ENCODE peak calls at places on chromosome 18, in five cellular contexts. O is nephron progenitor cell, I is astrocyte of the spinal cord, B is left ventricle myocardium inferior, U is AG09309. M is an unnamed sample.

GRCh38 chr18:48418409-48419267 is 9.5 kb upstream of the ZBTB7C start:
- DNase-seq in O (no peak), I (no peak), B (no peak), U (no peak), M (no peak)

GRCh38 chr18:38575023-38575422 is 1009.4 kb upstream of the CELF4 start:
- DNase-seq in O (no peak), I (no peak), B (no peak), U (no peak), M (no peak)

GRCh38 chr18:56711706-56712445 is 60.7 kb downstream of the WDR7 start:
- DNase-seq in O (no peak), I (no peak), B (no peak), U (peak; percentile 58), M (no peak)

GRCh38 chr18:41144444-41144843 is 810.6 kb upstream of the PIK3C3 start:
- DNase-seq in O (no peak), I (peak; percentile 59), B (no peak), U (no peak), M (peak; percentile 67)

GRCh38 chr18:61703508-61703907 is 189.3 kb downstream of the RNF152 start:
- DNase-seq in O (no peak), I (peak; percentile 74), B (no peak), U (peak; percentile 79), M (peak; percentile 72)

GRCh38 chr18:46061387-46061786 is 10.7 kb downstream of the PSTPIP2 start:
- DNase-seq in O (no peak), I (no peak), B (no peak), U (no peak), M (no peak)

GRCh38 chr18:23671564-23671963 is 8.9 kb upstream of the ANKRD29 start:
- DNase-seq in O (no peak), I (no peak), B (peak; percentile 20), U (no peak), M (peak; percentile 33)

GRCh38 chr18:67068608-67069007 is 447.9 kb downstream of the DSEL start:
- DNase-seq in O (no peak), I (no peak), B (no peak), U (no peak), M (no peak)

GRCh38 chr18:12308386-12309100 is 502 bp downstream of the TUBB6 start:
- DNase-seq in O (peak; percentile 74), I (peak; percentile 89), B (peak; percentile 89), U (peak; percentile 67), M (peak; percentile 93)

GRCh38 chr18:79567481-79568147 is 112.0 kb upstream of the CTDP1 start:
- DNase-seq in O (peak; percentile 78), I (peak; percentile 90), B (peak; percentile 71), U (peak; percentile 58), M (peak; percentile 94)

GRCh38 chr18:37535968-37536367 is 29.6 kb downstream of the CELF4 start:
- DNase-seq in O (no peak), I (no peak), B (no peak), U (no peak), M (peak; percentile 9)

GRCh38 chr18:56747032-56747658 is 96.0 kb downstream of the WDR7 start:
- DNase-seq in O (no peak), I (no peak), B (no peak), U (no peak), M (no peak)

GRCh38 chr18:892316-892715 is 12.4 kb upstream of the ADCYAP1 start:
- DNase-seq in O (no peak), I (no peak), B (no peak), U (no peak), M (no peak)

GRCh38 chr18:68397241-68398035 is 317.5 kb downstream of the TMX3 start:
- DNase-seq in O (no peak), I (peak; percentile 41), B (no peak), U (no peak), M (no peak)

GRCh38 chr18:13112982-13113381 is 105.6 kb upstream of the LDLRAD4 start:
- DNase-seq in O (peak; percentile 68), I (peak; percentile 53), B (peak; percentile 82), U (no peak), M (peak; percentile 66)

GRCh38 chr18:37261988-37262387 is 303.6 kb downstream of the CELF4 start:
- DNase-seq in O (no peak), I (no peak), B (no peak), U (no peak), M (no peak)

GRCh38 chr18:25074925-25075693 is 276.9 kb downstream of the ZNF521 start:
- DNase-seq in O (no peak), I (no peak), B (no peak), U (no peak), M (no peak)

GRCh38 chr18:42363446-42363845 is 408.4 kb downstream of the PIK3C3 start:
- DNase-seq in O (no peak), I (no peak), B (no peak), U (no peak), M (no peak)

GRCh38 chr18:24602156-24602555 is 141.7 kb downstream of the HRH4 start:
- DNase-seq in O (no peak), I (no peak), B (no peak), U (no peak), M (no peak)

GRCh38 chr18:32714571-32715148 is 58.2 kb downstream of the KLHL14 start:
- DNase-seq in O (peak; percentile 41), I (peak; percentile 78), B (no peak), U (peak; percentile 8), M (peak; percentile 69)

GRCh38 chr18:79963658-79964329 is 649 bp upstream of the HSBP1L1 start:
- DNase-seq in O (no peak), I (no peak), B (no peak), U (no peak), M (no peak)

GRCh38 chr18:10685484-10685883 is 159.7 kb downstream of the NAPG start:
- DNase-seq in O (no peak), I (no peak), B (no peak), U (no peak), M (no peak)

GRCh38 chr18:74806700-74807416 is 209.2 kb downstream of the ZNF407 start:
- DNase-seq in O (no peak), I (peak; percentile 90), B (no peak), U (peak; percentile 47), M (peak; percentile 92)

GRCh38 chr18:74803117-74803516 is 205.4 kb downstream of the ZNF407 start:
- DNase-seq in O (no peak), I (no peak), B (no peak), U (no peak), M (no peak)

GRCh38 chr18:74804677-74805076 is 207.0 kb downstream of the ZNF407 start:
- DNase-seq in O (no peak), I (no peak), B (no peak), U (no peak), M (no peak)

GRCh38 chr18:74806073-74806472 is 208.4 kb downstream of the ZNF407 start:
- DNase-seq in O (no peak), I (no peak), B (no peak), U (no peak), M (no peak)

GRCh38 chr18:74803769-74804168 is 206.1 kb downstream of the ZNF407 start:
- DNase-seq in O (no peak), I (no peak), B (no peak), U (no peak), M (no peak)
- TF ChIP-seq CTCF in O (no peak), I (no peak), B (no peak), U (no peak), M (no peak)

DNA sequence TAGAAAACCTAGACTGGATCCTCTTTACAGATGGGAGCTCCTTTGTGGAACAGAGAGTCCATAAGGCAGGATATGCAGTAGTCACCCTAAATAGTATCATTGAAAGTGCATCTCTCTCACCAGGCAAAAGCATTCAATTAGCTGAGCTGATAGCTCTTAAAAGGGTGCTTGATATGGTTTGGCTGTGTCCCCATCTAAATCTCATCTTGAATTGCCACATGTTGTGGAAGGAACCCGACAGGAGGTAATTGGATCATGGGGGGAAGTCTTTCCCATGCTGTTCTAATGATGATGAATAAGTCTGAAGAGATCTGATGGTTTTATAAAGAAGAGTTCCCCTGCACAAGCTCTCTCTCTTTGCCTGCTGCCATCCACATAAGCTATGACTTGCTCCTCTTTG is 96.2 kb upstream of the RMP24 start:
- DNase-seq in O (no peak), I (no peak), B (no peak), U (no peak), M (no peak)
- TF ChIP-seq CTCF in O (no peak), I (no peak), B (no peak), U (no peak), M (no peak)

GRCh38 chr18:14916851-14917250 is 168.9 kb downstream of the ANKRD30B start:
- DNase-seq in O (no peak), I (no peak), B (no peak), U (no peak), M (no peak)

GRCh38 chr18:14917311-14917710 is 169.3 kb downstream of the ANKRD30B start:
- DNase-seq in O (no peak), I (no peak), B (no peak), U (no peak), M (no peak)

GRCh38 chr18:14914126-14914525 is 166.2 kb downstream of the ANKRD30B start:
- DNase-seq in O (no peak), I (no peak), B (no peak), U (no peak), M (no peak)

GRCh38 chr18:14914771-14915170 is 166.8 kb downstream of the ANKRD30B start:
- DNase-seq in O (no peak), I (no peak), B (no peak), U (no peak), M (no peak)

DNA sequence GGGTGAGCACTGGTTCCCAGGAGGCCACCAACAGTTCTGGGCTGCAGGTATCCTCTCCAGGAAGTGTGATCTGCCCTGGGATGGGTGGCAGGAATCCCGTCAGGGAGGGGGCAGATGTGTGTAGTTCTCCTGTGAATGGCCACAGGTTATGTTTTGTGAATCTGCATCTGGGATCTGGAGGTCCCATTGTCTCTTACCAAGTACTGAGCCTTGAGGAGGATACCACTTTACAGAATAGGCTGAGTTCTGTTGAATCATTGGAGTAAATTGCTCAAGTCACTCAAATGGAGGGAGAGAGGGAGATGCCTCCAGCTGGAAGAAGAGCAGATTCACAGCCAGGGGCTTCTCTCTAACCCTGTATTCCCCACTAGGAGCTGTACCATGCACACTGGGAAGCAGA is 168.2 kb downstream of the ANKRD30B start:
- DNase-seq in O (no peak), I (no peak), B (no peak), U (no peak), M (no peak)
- TF ChIP-seq CTCF in O (no peak), I (no peak), B (no peak), U (no peak), M (no peak)

GRCh38 chr18:62950246-62950645 is 234.9 kb downstream of the PHLPP1 start:
- DNase-seq in O (no peak), I (no peak), B (no peak), U (no peak), M (no peak)

GRCh38 chr18:62954341-62954740 is 239.0 kb downstream of the PHLPP1 start:
- DNase-seq in O (no peak), I (peak; percentile 66), B (no peak), U (no peak), M (peak; percentile 32)

GRCh38 chr18:62957885-62958472 is 242.6 kb downstream of the PHLPP1 start:
- DNase-seq in O (peak; percentile 42), I (no peak), B (no peak), U (no peak), M (peak; percentile 68)

GRCh38 chr18:62952807-62953206 is 237.5 kb downstream of the PHLPP1 start:
- DNase-seq in O (no peak), I (no peak), B (no peak), U (no peak), M (no peak)

DNA sequence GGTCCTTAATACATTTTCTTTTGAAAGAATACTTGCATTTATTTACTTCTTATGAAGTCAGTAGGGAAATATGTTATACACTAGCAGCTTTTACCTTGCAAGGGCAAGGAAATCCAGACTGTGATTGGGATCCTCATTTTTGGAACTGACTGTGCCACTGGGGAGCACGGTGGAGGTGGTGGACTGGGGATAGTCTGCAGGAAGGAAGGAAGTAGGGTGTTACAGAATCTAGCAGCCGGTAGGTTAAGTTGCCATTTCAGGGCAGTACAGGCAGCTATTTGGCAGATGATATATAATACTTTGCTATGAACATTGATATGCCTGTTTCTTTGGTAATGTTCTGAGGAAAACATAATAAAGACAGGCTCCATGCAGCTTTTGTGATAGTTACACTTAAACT is 238.3 kb downstream of the PHLPP1 start:
- DNase-seq in O (no peak), I (no peak), B (no peak), U (no peak), M (no peak)
- TF ChIP-seq CTCF in O (no peak), I (no peak), B (no peak), U (no peak), M (no peak)

M was measured in cardiac fibroblast.